ENCODE peak calls at places on chromosomes 3 and 15, in five cellular contexts. N is sigmoid colon, S is HCT116, J is spleen, F is upper lobe of left lung. Q is an unnamed sample.
A peak's percentile ranks its signal among the peaks of the same experiment; 100 is the strongest.

GRCh38 chr3:164302622-164303021 is 775.7 kb downstream of the SI start:
- DNase-seq in N (no peak), J (no peak), S (no peak), F (no peak), Q (no peak)

GRCh38 chr3:17836092-17836491 is 93.7 kb upstream of the TBC1D5 start:
- DNase-seq in J (no peak), S (no peak), N (no peak), F (no peak), Q (no peak)

GRCh38 chr3:73552700-73553099 is 72.0 kb downstream of the PDZRN3 start:
- DNase-seq in N (no peak), S (no peak), F (no peak), J (no peak), Q (no peak)

GRCh38 chr15:70111203-70112017 is 13.7 kb upstream of the TLE3 start:
- DNase-seq in F (peak; percentile 66), S (peak; percentile 67), J (no peak), N (peak; percentile 91), Q (no peak)

GRCh38 chr3:98968824-98969223 is 67.3 kb upstream of the DCBLD2 start:
- DNase-seq in F (no peak), J (no peak), S (no peak), N (no peak), Q (no peak)

GRCh38 chr15:90413411-90414379 is 25.7 kb downstream of the IQGAP1 start:
- DNase-seq in N (no peak), S (no peak), F (peak; percentile 61), J (no peak), Q (no peak)

GRCh38 chr3:126212629-126213375 is 32.4 kb upstream of the ALDH1L1 start:
- DNase-seq in S (no peak), J (peak; percentile 73), N (peak; percentile 72), F (peak; percentile 45), Q (no peak)

GRCh38 chr3:72523409-72524172 is 324.7 kb downstream of the SHQ1 start:
- DNase-seq in F (peak; percentile 67), S (no peak), N (peak; percentile 67), J (peak; percentile 82), Q (no peak)

GRCh38 chr3:156300929-156301806 is 180.8 kb downstream of the KCNAB1 start:
- DNase-seq in N (no peak), S (no peak), J (no peak), F (no peak), Q (no peak)

GRCh38 chr15:39127151-39127815 is 453.6 kb upstream of the THBS1 start:
- DNase-seq in N (no peak), F (no peak), S (no peak), J (no peak), Q (no peak)

GRCh38 chr15:89904519-89904918 is 8.2 kb downstream of the ARPIN start:
- DNase-seq in J (no peak), S (no peak), N (no peak), F (no peak), Q (no peak)

GRCh38 chr15:67531379-67532059 is 10.6 kb downstream of the C15orf61 start:
- DNase-seq in S (no peak), N (no peak), F (no peak), J (no peak), Q (no peak)

GRCh38 chr3:155739154-155739553 is 5.7 kb downstream of the PLCH1 start:
- DNase-seq in S (no peak), F (no peak), N (no peak), J (no peak), Q (no peak)

GRCh38 chr3:72574144-72574543 is 274.1 kb downstream of the SHQ1 start:
- DNase-seq in S (no peak), F (no peak), J (no peak), N (no peak), Q (no peak)

GRCh38 chr3:43074901-43075689 is 30.8 kb downstream of the POMGNT2 start:
- DNase-seq in S (no peak), N (no peak), J (no peak), F (no peak), Q (no peak)

GRCh38 chr3:111845996-111846395 is 13.1 kb upstream of the PHLDB2 start:
- DNase-seq in F (no peak), S (no peak), N (no peak), J (no peak), Q (no peak)

GRCh38 chr3:197539651-197540051 is 16.1 kb downstream of the BDH1 start:
- DNase-seq in S (peak; percentile 63), N (no peak), F (no peak), J (no peak), Q (no peak)

GRCh38 chr15:64523240-64523639 is 62.9 kb downstream of the ZNF609 start:
- DNase-seq in F (no peak), N (no peak), J (no peak), S (no peak), Q (no peak)

GRCh38 chr3:145904138-145904537 is 256.8 kb downstream of the PLOD2 start:
- DNase-seq in J (no peak), F (no peak), S (no peak), N (no peak), Q (no peak)

GRCh38 chr3:8563597-8563996 is 62.0 kb downstream of the LMCD1 start:
- DNase-seq in S (no peak), F (no peak), J (no peak), N (no peak), Q (no peak)

GRCh38 chr3:71684752-71685151 is 40.5 kb downstream of the EIF4E3 start:
- DNase-seq in S (no peak), J (no peak), F (no peak), N (peak; percentile 68), Q (no peak)

GRCh38 chr15:80846416-80846815 is 67.2 kb downstream of the CEMIP start:
- DNase-seq in S (no peak), F (no peak), N (no peak), J (no peak), Q (no peak)

GRCh38 chr15:75104804-75105557 is 81.6 kb downstream of the PPCDC start:
- DNase-seq in N (no peak), F (peak; percentile 62), J (no peak), S (peak; percentile 88), Q (no peak)

GRCh38 chr3:16484216-16484615 is 29.3 kb downstream of the RFTN1 start:
- DNase-seq in S (no peak), J (no peak), N (peak; percentile 85), F (no peak), Q (no peak)

GRCh38 chr3:150232992-150233451 is 175.1 kb upstream of the TSC22D2 start:
- DNase-seq in S (no peak), F (no peak), J (no peak), N (no peak), Q (no peak)

GRCh38 chr15:74431116-74431515 is 2.6 kb downstream of the SEMA7A start:
- DNase-seq in J (no peak), F (no peak), S (no peak), N (no peak), Q (no peak)

DNA sequence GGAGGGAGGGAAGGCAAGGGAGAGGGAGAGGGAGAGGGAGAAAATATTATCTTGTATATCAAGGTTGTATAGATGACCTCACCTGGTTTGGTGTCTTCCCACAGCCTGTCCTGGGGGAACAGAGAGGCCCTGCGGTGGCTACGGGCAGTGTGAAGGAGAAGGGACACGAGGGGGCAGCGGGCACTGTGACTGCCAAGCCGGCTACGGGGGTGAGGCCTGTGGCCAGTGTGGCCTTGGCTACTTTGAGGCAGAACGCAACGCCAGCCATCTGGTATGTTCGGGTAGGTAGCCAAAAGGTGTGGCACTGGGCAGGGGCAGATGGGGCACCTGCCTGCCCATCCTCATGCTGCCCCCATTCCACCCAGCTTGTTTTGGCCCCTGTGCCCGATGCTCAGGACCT is 7.1 kb downstream of the CRELD1 start:
- DNase-seq in J (no peak), F (no peak), S (no peak), N (no peak), Q (no peak)
- TF ChIP-seq POLR2A in J (no peak), F (no peak), S (no peak), N (no peak), Q (no peak)

GRCh38 chr3:60009931-60010478 is 960.2 kb upstream of the CFAP20DC start:
- DNase-seq in J (no peak), F (no peak), S (no peak), N (no peak), Q (no peak)
- TF ChIP-seq POLR2AphosphoS5 in J (no peak), F (no peak), S (no peak), N (no peak), Q (no peak)

GRCh38 chr3:57012847-57013246 is 47.6 kb upstream of the SPATA12 start:
- DNase-seq in S (no peak), J (no peak), N (peak; percentile 61), F (no peak), Q (no peak)
- TF ChIP-seq POLR2A in S (no peak), J (no peak), N (no peak), F (no peak), Q (no peak)

GRCh38 chr3:117322866-117323265 is 613.3 kb downstream of the TUSC7 start:
- DNase-seq in F (no peak), S (no peak), N (no peak), J (no peak), Q (no peak)
- TF ChIP-seq POLR2AphosphoS5 in F (no peak), S (no peak), N (no peak), J (no peak), Q (no peak)

GRCh38 chr15:57495037-57495436 is 96.7 kb upstream of the MYZAP start:
- DNase-seq in F (no peak), N (no peak), J (no peak), S (no peak), Q (no peak)

GRCh38 chr15:57495554-57496235 is 96.0 kb upstream of the MYZAP start:
- DNase-seq in J (no peak), F (no peak), S (no peak), N (no peak), Q (no peak)

GRCh38 chr15:57496594-57496945 is 95.1 kb upstream of the MYZAP start:
- DNase-seq in J (no peak), N (no peak), F (no peak), S (no peak), Q (no peak)

GRCh38 chr15:57496946-57497944 is 94.5 kb upstream of the MYZAP start:
- DNase-seq in F (peak; percentile 72), N (no peak), J (no peak), S (no peak), Q (no peak)

GRCh38 chr15:57494575-57494974 is 97.1 kb upstream of the MYZAP start:
- DNase-seq in S (no peak), N (no peak), F (no peak), J (no peak), Q (no peak)
- TF ChIP-seq POLR2A in S (no peak), N (no peak), F (no peak), J (no peak), Q (no peak)

GRCh38 chr15:96290679-96291078 is 39.8 kb upstream of the NR2F2 start:
- DNase-seq in N (no peak), J (no peak), F (no peak), S (no peak), Q (no peak)

GRCh38 chr15:96285715-96286367 is 44.7 kb upstream of the NR2F2 start:
- DNase-seq in F (no peak), J (no peak), S (no peak), N (no peak), Q (no peak)

GRCh38 chr15:96285306-96285705 is 45.2 kb upstream of the NR2F2 start:
- DNase-seq in F (no peak), N (no peak), J (no peak), S (no peak), Q (no peak)
- TF ChIP-seq POLR2AphosphoS5 in F (no peak), N (no peak), J (no peak), S (no peak), Q (no peak)